ENCODE peak calls at places on chromosomes 13 and 19, in ten cellular contexts. I is thoracic aorta; Z is breast epithelium; N is psoas muscle; E is upper lobe of right lung; R is tibial artery; H is CD4-positive, alpha-beta T cell; G is brain microvascular endothelial cell; J is CD8-positive, alpha-beta T cell; T is fibroblast of lung. L is an unnamed sample.

GRCh38 chr13:29844441-29844840 is 6.0 kb downstream of the UBL3 start:
- DNase-seq in Z (no peak), H (no peak), T (no peak), G (no peak), E (no peak), R (no peak), J (no peak), I (no peak), N (no peak), L (no peak)

GRCh38 chr19:435707-436412 is 25.0 kb downstream of the SHC2 start:
- DNase-seq in E (no peak), R (no peak), T (no peak), I (no peak), H (no peak), J (no peak), G (no peak), Z (no peak), N (no peak), L (no peak)

GRCh38 chr19:55641376-55642152 is 762 bp downstream of the ZNF580 start:
- DNase-seq in Z (no peak), G (no peak), T (peak; percentile 42), J (peak; percentile 10), R (no peak), H (no peak), I (no peak), N (no peak), E (no peak), L (no peak)

GRCh38 chr13:44231786-44232516 is 141.7 kb upstream of the SERP2 start:
- DNase-seq in E (peak; percentile 88), N (peak; percentile 72), T (peak; percentile 95), R (peak; percentile 82), J (no peak), I (no peak), H (no peak), G (peak; percentile 98), Z (peak; percentile 90), L (peak; percentile 98)

GRCh38 chr19:15028490-15028889 is 20.8 kb upstream of the CASP14 start:
- DNase-seq in J (no peak), E (no peak), N (no peak), G (no peak), Z (no peak), T (no peak), H (no peak), R (no peak), I (no peak), L (no peak)

GRCh38 chr19:16849168-16849567 is 20.0 kb downstream of the SIN3B start:
- DNase-seq in T (peak; percentile 80), G (no peak), I (no peak), R (no peak), Z (no peak), J (no peak), E (no peak), H (no peak), N (no peak), L (peak; percentile 27)

GRCh38 chr13:113672002-113672651 is 5.1 kb downstream of the GRK1 start:
- DNase-seq in E (no peak), T (no peak), Z (no peak), N (no peak), J (no peak), H (no peak), I (no peak), R (no peak), G (no peak), L (no peak)

GRCh38 chr19:56309511-56310185 is 5.0 kb downstream of the ZSCAN5A start:
- DNase-seq in Z (no peak), T (peak; percentile 23), I (no peak), H (peak; percentile 33), G (peak; percentile 36), N (peak; percentile 24), E (peak; percentile 78), J (peak; percentile 24), R (no peak), L (peak; percentile 53)

GRCh38 chr13:97702614-97703013 is 250.9 kb upstream of the IPO5 start:
- DNase-seq in G (no peak), E (no peak), I (no peak), R (no peak), N (no peak), T (no peak), J (no peak), Z (no peak), H (no peak), L (no peak)

GRCh38 chr19:8610928-8611284 is 391 bp upstream of the ADAMTS10 start:
- DNase-seq in J (no peak), E (no peak), R (no peak), Z (no peak), T (no peak), I (no peak), N (no peak), G (no peak), H (no peak), L (no peak)

GRCh38 chr19:8611391-8611883 is 922 bp upstream of the ADAMTS10 start:
- DNase-seq in R (peak; percentile 80), I (no peak), T (no peak), G (no peak), H (no peak), N (peak; percentile 48), J (no peak), Z (no peak), E (no peak), L (no peak)

GRCh38 chr19:8610041-8610927 is at the start of gene ADAMTS10:
- DNase-seq in R (peak; percentile 78), H (peak; percentile 34), T (peak; percentile 44), G (peak; percentile 14), Z (no peak), N (peak; percentile 47), J (no peak), E (no peak), I (no peak), L (no peak)

GRCh38 chr19:8608858-8609209 is 1.7 kb downstream of the ADAMTS10 start:
- DNase-seq in E (no peak), Z (no peak), H (no peak), T (no peak), R (no peak), G (no peak), I (no peak), N (no peak), J (no peak), L (no peak)

GRCh38 chr19:8609210-8610040 is 1.1 kb downstream of the ADAMTS10 start:
- DNase-seq in J (no peak), Z (no peak), T (peak; percentile 59), G (peak; percentile 81), H (no peak), I (peak; percentile 51), R (peak; percentile 90), E (peak; percentile 73), N (peak; percentile 73), L (no peak)
- H3K27ac ChIP-seq in J (peak overlapping the region; percentile 66), Z (peak overlapping the region; percentile 89), T (peak overlapping the region; percentile 54), G (peak overlapping the region; percentile 77), H (no peak overlapping the region), I (peak overlapping the region; percentile 90), R (peak overlapping the region; percentile 87), E (peak overlapping the region; percentile 84), N (peak overlapping the region; percentile 61), L (no peak overlapping the region)

DNA sequence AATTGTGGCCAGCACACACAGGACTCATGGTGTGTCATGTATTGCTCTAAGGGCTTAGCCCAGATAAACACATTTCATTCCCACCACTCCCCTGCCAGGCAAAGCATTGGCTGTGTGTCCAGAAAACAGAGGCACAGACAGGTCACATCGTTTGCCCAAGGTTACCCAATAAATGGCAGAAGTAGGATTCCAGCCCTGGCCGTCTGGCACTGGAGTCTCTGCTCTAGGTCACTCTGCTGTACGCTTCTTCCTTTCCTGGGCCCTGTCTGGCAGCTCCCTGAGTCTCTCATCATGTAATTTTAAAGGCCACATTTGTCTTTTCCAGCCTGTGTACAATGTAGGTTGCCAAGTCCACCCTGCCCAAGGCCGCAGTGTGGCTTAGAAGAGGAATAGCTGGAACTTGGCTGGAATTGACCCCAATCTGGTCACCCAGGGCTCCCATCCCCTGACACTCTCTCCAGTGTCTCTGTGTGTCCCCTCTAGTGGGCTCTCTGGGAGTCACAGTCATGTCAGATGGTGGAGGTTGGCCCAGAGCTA is 264.5 kb upstream of the TSHZ3 start:
- DNase-seq in G (no peak), R (no peak), I (no peak), T (no peak), H (no peak), J (no peak), Z (no peak), E (no peak), N (no peak), L (no peak)
- TF ChIP-seq CTCF in G (no peak), R (no peak), I (no peak), T (no peak), H (no peak), J (no peak), Z (no peak), E (peak; percentile 17), N (no peak), L (no peak)

GRCh38 chr19:47445527-47445926 is 26.2 kb downstream of the SLC8A2 start:
- DNase-seq in I (no peak), T (no peak), Z (no peak), E (no peak), J (no peak), R (no peak), N (no peak), G (no peak), H (no peak), L (no peak)

GRCh38 chr19:47447470-47448359 is 24.0 kb downstream of the SLC8A2 start:
- DNase-seq in J (peak; percentile 26), R (no peak), T (peak; percentile 31), Z (no peak), H (peak; percentile 52), I (no peak), G (peak; percentile 23), E (peak; percentile 79), N (peak; percentile 37), L (peak; percentile 88)

GRCh38 chr19:47448360-47448727 is 23.3 kb downstream of the SLC8A2 start:
- DNase-seq in T (no peak), R (no peak), G (no peak), I (no peak), J (no peak), H (no peak), E (no peak), N (no peak), Z (no peak), L (no peak)

GRCh38 chr19:47445937-47446402 is 25.7 kb downstream of the SLC8A2 start:
- DNase-seq in I (no peak), Z (no peak), T (no peak), H (peak; percentile 77), R (no peak), N (peak; percentile 40), E (peak; percentile 87), G (no peak), J (peak; percentile 68), L (no peak)

GRCh38 chr19:47446534-47447469 is 24.9 kb downstream of the SLC8A2 start:
- DNase-seq in G (no peak), J (no peak), H (no peak), E (peak; percentile 81), I (no peak), R (no peak), T (no peak), N (no peak), Z (no peak), L (peak; percentile 78)
- H3K27ac ChIP-seq in G (no peak overlapping the region), J (no peak overlapping the region), H (no peak overlapping the region), E (no peak overlapping the region), I (no peak overlapping the region), R (no peak overlapping the region), T (no peak overlapping the region), N (no peak overlapping the region), Z (no peak overlapping the region), L (peak overlapping the region; percentile 63)

DNA sequence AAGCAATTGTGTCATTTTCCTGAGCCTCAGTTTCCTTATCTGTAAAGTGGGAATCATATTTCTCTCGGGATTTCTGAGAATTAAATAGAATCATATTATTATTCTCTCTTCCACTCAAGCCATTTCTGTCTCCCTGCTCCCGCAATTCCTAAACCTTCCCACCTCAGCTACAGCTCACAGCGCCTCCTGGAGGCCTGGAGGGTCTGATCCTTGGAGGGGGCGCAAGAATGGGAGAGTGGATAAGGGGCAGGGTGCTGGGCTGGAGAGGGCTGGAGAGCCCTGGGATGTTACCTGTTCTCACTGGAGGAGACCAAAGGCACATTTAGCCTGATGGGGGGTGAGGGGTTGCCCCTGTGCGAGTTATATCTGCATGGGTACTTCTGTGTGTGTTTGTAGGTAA is 31.1 kb upstream of the CYP2S1 start:
- DNase-seq in Z (no peak), N (no peak), J (no peak), I (no peak), G (no peak), H (no peak), R (no peak), E (no peak), T (no peak), L (no peak)
- TF ChIP-seq CTCF in Z (no peak), N (no peak), J (no peak), I (no peak), G (peak; percentile 33), H (no peak), R (no peak), E (no peak), T (no peak), L (no peak)